ENCODE peak calls at places on chromosomes 6 and 20, in five cellular contexts. One of them, this sample, is unnamed.

GRCh38 chr6:167906899-167907298 is 80.2 kb downstream of the AFDN start:
- DNase-seq in H1: no peak
- DNase-seq in GM12865: no peak
- DNase-seq in cardiac fibroblast: peak; percentile 41
- DNase-seq in ascending aorta: no peak
- DNase-seq in this sample: peak; percentile 40

GRCh38 chr6:2791124-2792050 is 26.2 kb downstream of the WRNIP1 start:
- DNase-seq in H1: no peak
- DNase-seq in GM12865: peak; percentile 75
- DNase-seq in ascending aorta: peak; percentile 36
- DNase-seq in cardiac fibroblast: peak; percentile 87
- DNase-seq in this sample: peak; percentile 96

GRCh38 chr6:53347921-53348435 is 772 bp downstream of the ELOVL5 start:
- DNase-seq in ascending aorta: no peak
- DNase-seq in cardiac fibroblast: peak; percentile 74
- DNase-seq in H1: no peak
- DNase-seq in GM12865: peak; percentile 55
- DNase-seq in this sample: peak; percentile 70

GRCh38 chr6:54730767-54731665 is 115.6 kb upstream of the FAM83B start:
- DNase-seq in ascending aorta: no peak
- DNase-seq in cardiac fibroblast: no peak
- DNase-seq in H1: no peak
- DNase-seq in GM12865: no peak
- DNase-seq in this sample: no peak

GRCh38 chr6:144849920-144850319 is 564.8 kb downstream of the UTRN start:
- DNase-seq in H1: no peak
- DNase-seq in GM12865: no peak
- DNase-seq in cardiac fibroblast: no peak
- DNase-seq in ascending aorta: no peak
- DNase-seq in this sample: no peak

GRCh38 chr20:43558412-43559146 is at the start of gene SGK2:
- DNase-seq in H1: no peak
- DNase-seq in ascending aorta: no peak
- DNase-seq in cardiac fibroblast: peak; percentile 53
- DNase-seq in GM12865: no peak
- DNase-seq in this sample: no peak

GRCh38 chr6:56835612-56836011 is 119.3 kb upstream of the BEND6 start:
- DNase-seq in ascending aorta: no peak
- DNase-seq in H1: no peak
- DNase-seq in GM12865: no peak
- DNase-seq in cardiac fibroblast: no peak
- DNase-seq in this sample: no peak

GRCh38 chr20:33490934-33491656 is 1.2 kb downstream of the CBFA2T2 start:
- DNase-seq in ascending aorta: no peak
- DNase-seq in cardiac fibroblast: no peak
- DNase-seq in GM12865: no peak
- DNase-seq in H1: no peak
- DNase-seq in this sample: peak; percentile 7

GRCh38 chr6:48032156-48032555 is 78.8 kb downstream of the PTCHD4 start:
- DNase-seq in cardiac fibroblast: peak; percentile 86
- DNase-seq in ascending aorta: no peak
- DNase-seq in GM12865: no peak
- DNase-seq in H1: no peak
- DNase-seq in this sample: peak; percentile 91

GRCh38 chr20:6829510-6830116 is 62.1 kb downstream of the BMP2 start:
- DNase-seq in ascending aorta: no peak
- DNase-seq in cardiac fibroblast: peak; percentile 7
- DNase-seq in H1: no peak
- DNase-seq in GM12865: peak; percentile 2
- DNase-seq in this sample: peak; percentile 41

GRCh38 chr6:155528982-155529453 is 73.4 kb upstream of the NOX3 start:
- DNase-seq in cardiac fibroblast: peak; percentile 95
- DNase-seq in ascending aorta: no peak
- DNase-seq in H1: no peak
- DNase-seq in GM12865: peak; percentile 51
- DNase-seq in this sample: peak; percentile 98

GRCh38 chr6:54327631-54328030 is 19.4 kb downstream of the TINAG start:
- DNase-seq in cardiac fibroblast: no peak
- DNase-seq in ascending aorta: no peak
- DNase-seq in H1: no peak
- DNase-seq in GM12865: no peak
- DNase-seq in this sample: no peak

GRCh38 chr6:134245041-134245440 is 72.9 kb downstream of the SGK1 start:
- DNase-seq in ascending aorta: no peak
- DNase-seq in H1: no peak
- DNase-seq in GM12865: no peak
- DNase-seq in cardiac fibroblast: peak; percentile 82
- DNase-seq in this sample: peak; percentile 90

GRCh38 chr6:113732384-113732966 is 124.7 kb upstream of the MARCKS start:
- DNase-seq in GM12865: no peak
- DNase-seq in cardiac fibroblast: peak; percentile 69
- DNase-seq in ascending aorta: no peak
- DNase-seq in H1: no peak
- DNase-seq in this sample: peak; percentile 23

GRCh38 chr6:139708342-139709199 is 334.1 kb upstream of the CITED2 start:
- DNase-seq in cardiac fibroblast: peak; percentile 89
- DNase-seq in ascending aorta: no peak
- DNase-seq in GM12865: no peak
- DNase-seq in H1: no peak
- DNase-seq in this sample: peak; percentile 91

GRCh38 chr20:44572551-44573500 is 9.6 kb upstream of the PKIG start:
- DNase-seq in cardiac fibroblast: peak; percentile 89
- DNase-seq in GM12865: no peak
- DNase-seq in ascending aorta: no peak
- DNase-seq in H1: no peak
- DNase-seq in this sample: peak; percentile 87

GRCh38 chr6:73774311-73774766 is 78.3 kb downstream of the CD109 start:
- DNase-seq in H1: no peak
- DNase-seq in GM12865: peak; percentile 2
- DNase-seq in ascending aorta: no peak
- DNase-seq in cardiac fibroblast: peak; percentile 97
- DNase-seq in this sample: peak; percentile 100

GRCh38 chr6:39790772-39791171 is 1.4 kb upstream of the DAAM2 start:
- DNase-seq in H1: no peak
- DNase-seq in GM12865: no peak
- DNase-seq in cardiac fibroblast: no peak
- DNase-seq in ascending aorta: no peak
- DNase-seq in this sample: no peak

GRCh38 chr20:16975682-16976081 is 227.5 kb downstream of the OTOR start:
- DNase-seq in cardiac fibroblast: no peak
- DNase-seq in H1: no peak
- DNase-seq in GM12865: no peak
- DNase-seq in ascending aorta: no peak
- DNase-seq in this sample: no peak

GRCh38 chr20:54368578-54368977 is 106.8 kb upstream of the DOK5 start:
- DNase-seq in H1: no peak
- DNase-seq in cardiac fibroblast: peak; percentile 21
- DNase-seq in GM12865: no peak
- DNase-seq in ascending aorta: no peak
- DNase-seq in this sample: peak; percentile 5

GRCh38 chr6:133973109-133973971 is 20.3 kb downstream of the TBPL1 start:
- DNase-seq in H1: no peak
- DNase-seq in GM12865: peak; percentile 53
- DNase-seq in cardiac fibroblast: peak; percentile 73
- DNase-seq in ascending aorta: no peak
- DNase-seq in this sample: peak; percentile 82

GRCh38 chr6:151617539-151617938 is 123.7 kb downstream of the CCDC170 start:
- DNase-seq in GM12865: no peak
- DNase-seq in H1: no peak
- DNase-seq in cardiac fibroblast: no peak
- DNase-seq in ascending aorta: no peak
- DNase-seq in this sample: no peak

GRCh38 chr6:45595010-45595851 is 217.5 kb upstream of the SUPT3H start:
- DNase-seq in ascending aorta: no peak
- DNase-seq in H1: no peak
- DNase-seq in cardiac fibroblast: no peak
- DNase-seq in GM12865: no peak
- DNase-seq in this sample: no peak

GRCh38 chr6:390914-391558 is 516 bp upstream of the IRF4 start:
- DNase-seq in GM12865: peak; percentile 71
- DNase-seq in cardiac fibroblast: no peak
- DNase-seq in H1: no peak
- DNase-seq in ascending aorta: no peak
- DNase-seq in this sample: peak; percentile 22

GRCh38 chr6:4374231-4374630 is 238.9 kb upstream of the ECI2 start:
- DNase-seq in H1: no peak
- DNase-seq in GM12865: no peak
- DNase-seq in ascending aorta: no peak
- DNase-seq in cardiac fibroblast: no peak
- DNase-seq in this sample: no peak

GRCh38 chr20:19858972-19859371 is 100.9 kb downstream of the RIN2 start:
- DNase-seq in GM12865: no peak
- DNase-seq in H1: no peak
- DNase-seq in ascending aorta: no peak
- DNase-seq in cardiac fibroblast: peak; percentile 62
- DNase-seq in this sample: no peak

GRCh38 chr6:2651536-2651935 is 99.2 kb downstream of the MYLK4 start:
- DNase-seq in cardiac fibroblast: no peak
- DNase-seq in ascending aorta: no peak
- DNase-seq in GM12865: no peak
- DNase-seq in H1: no peak
- DNase-seq in this sample: no peak

GRCh38 chr6:52596371-52597028 is 19.6 kb upstream of the TRAM2 start:
- DNase-seq in ascending aorta: no peak
- DNase-seq in H1: no peak
- DNase-seq in GM12865: no peak
- DNase-seq in cardiac fibroblast: peak; percentile 84
- DNase-seq in this sample: peak; percentile 89

GRCh38 chr6:27814665-27815424 is 97.4 kb downstream of the OR2B2 start:
- DNase-seq in H1: peak; percentile 85
- DNase-seq in cardiac fibroblast: peak; percentile 97
- DNase-seq in GM12865: peak; percentile 98
- DNase-seq in ascending aorta: no peak
- DNase-seq in this sample: peak; percentile 98

GRCh38 chr20:15895560-15896084 is 677.6 kb downstream of the KIF16B start:
- DNase-seq in GM12865: peak; percentile 64
- DNase-seq in ascending aorta: no peak
- DNase-seq in cardiac fibroblast: no peak
- DNase-seq in H1: no peak
- DNase-seq in this sample: no peak

GRCh38 chr6:26048590-26048989 is 38.6 kb upstream of the HFE start:
- DNase-seq in cardiac fibroblast: no peak
- DNase-seq in ascending aorta: no peak
- DNase-seq in H1: no peak
- DNase-seq in GM12865: no peak
- DNase-seq in this sample: no peak

GRCh38 chr20:23606652-23607049 is 934 bp upstream of the CST9 start:
- DNase-seq in ascending aorta: no peak
- DNase-seq in cardiac fibroblast: peak; percentile 82
- DNase-seq in GM12865: peak; percentile 76
- DNase-seq in H1: peak; percentile 73
- DNase-seq in this sample: peak; percentile 83

GRCh38 chr6:116570856-116571682 is at the start of gene RWDD1:
- DNase-seq in GM12865: peak; percentile 100
- DNase-seq in cardiac fibroblast: peak; percentile 100
- DNase-seq in H1: peak; percentile 98
- DNase-seq in ascending aorta: peak; percentile 96
- DNase-seq in this sample: peak; percentile 100
- TF ChIP-seq CTCF in GM12865: no peak
- TF ChIP-seq CTCF in cardiac fibroblast: no peak
- TF ChIP-seq CTCF in H1: no peak
- TF ChIP-seq CTCF in ascending aorta: peak; percentile 13
- TF ChIP-seq CTCF in this sample: no peak

DNA sequence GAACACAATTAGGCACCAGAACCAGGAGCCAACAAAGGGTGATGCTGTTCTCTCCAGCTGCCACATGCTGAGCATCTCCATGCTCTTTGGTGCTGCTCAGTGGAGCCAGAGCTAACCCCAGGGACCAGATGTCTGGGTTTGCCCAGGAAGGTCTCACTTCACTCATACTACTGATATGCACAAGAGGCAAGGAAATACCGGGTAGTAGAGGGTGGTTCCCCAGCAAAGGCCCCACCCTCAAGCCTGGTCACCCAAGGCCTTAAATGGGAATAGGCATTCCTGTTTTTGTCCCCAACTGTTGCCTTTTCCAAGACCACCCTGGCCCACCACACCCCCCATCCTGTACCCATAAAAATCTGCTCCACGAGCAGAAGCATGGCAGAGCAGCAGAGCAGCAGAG is 204.5 kb upstream of the TAB2 start:
- DNase-seq in GM12865: peak; percentile 74
- DNase-seq in ascending aorta: no peak
- DNase-seq in H1: no peak
- DNase-seq in cardiac fibroblast: no peak
- DNase-seq in this sample: no peak
- H3K4me3 ChIP-seq in GM12865: no peak overlapping the region
- H3K4me3 ChIP-seq in ascending aorta: no peak overlapping the region
- H3K4me3 ChIP-seq in H1: no peak overlapping the region
- H3K4me3 ChIP-seq in cardiac fibroblast: no peak overlapping the region
- H3K4me3 ChIP-seq in this sample: no peak overlapping the region

GRCh38 chr20:36493013-36493800 is 48.1 kb upstream of the MYL9 start:
- DNase-seq in H1: no peak
- DNase-seq in cardiac fibroblast: no peak
- DNase-seq in GM12865: no peak
- DNase-seq in ascending aorta: no peak
- DNase-seq in this sample: no peak
- TF ChIP-seq CTCF in H1: peak; percentile 79
- TF ChIP-seq CTCF in cardiac fibroblast: peak; percentile 18
- TF ChIP-seq CTCF in GM12865: peak; percentile 15
- TF ChIP-seq CTCF in ascending aorta: peak; percentile 53
- TF ChIP-seq CTCF in this sample: peak; percentile 38

GRCh38 chr6:122789862-122790739 is 1.0 kb downstream of the SMPDL3A start:
- DNase-seq in H1: no peak
- DNase-seq in GM12865: peak; percentile 15
- DNase-seq in cardiac fibroblast: peak; percentile 28
- DNase-seq in ascending aorta: no peak
- DNase-seq in this sample: peak; percentile 61

GRCh38 chr6:122790740-122791679 is 2.0 kb downstream of the SMPDL3A start:
- DNase-seq in cardiac fibroblast: no peak
- DNase-seq in GM12865: no peak
- DNase-seq in ascending aorta: no peak
- DNase-seq in H1: no peak
- DNase-seq in this sample: peak; percentile 53

GRCh38 chr6:122788208-122788607 is 850 bp upstream of the SMPDL3A start:
- DNase-seq in ascending aorta: no peak
- DNase-seq in GM12865: no peak
- DNase-seq in H1: no peak
- DNase-seq in cardiac fibroblast: no peak
- DNase-seq in this sample: peak; percentile 28

GRCh38 chr6:122789078-122789861 is at the start of gene SMPDL3A:
- DNase-seq in ascending aorta: peak; percentile 10
- DNase-seq in GM12865: peak; percentile 28
- DNase-seq in cardiac fibroblast: peak; percentile 89
- DNase-seq in H1: peak; percentile 44
- DNase-seq in this sample: peak; percentile 99

DNA sequence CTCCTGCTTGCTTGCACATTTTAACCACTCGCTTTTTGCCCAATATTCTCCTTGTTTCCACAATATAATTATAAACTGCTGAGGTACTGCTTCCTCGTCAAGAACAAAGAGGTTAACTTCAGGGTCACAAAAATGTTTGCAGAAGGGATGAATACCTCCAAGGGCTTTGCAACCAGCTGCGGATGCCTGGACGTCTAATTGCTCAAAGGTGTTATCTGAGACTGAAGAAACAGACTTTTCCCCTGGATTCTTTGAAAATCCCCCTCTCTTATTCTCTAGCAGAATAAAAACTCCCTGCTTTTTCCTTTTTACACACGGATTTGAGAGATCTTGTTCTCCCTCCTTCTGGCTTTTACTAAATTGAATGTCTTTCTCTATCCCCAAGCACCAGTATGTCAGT is 395 bp upstream of the SMPDL3A start:
- DNase-seq in ascending aorta: no peak
- DNase-seq in GM12865: no peak
- DNase-seq in H1: no peak
- DNase-seq in cardiac fibroblast: no peak
- DNase-seq in this sample: peak; percentile 58
- H3K4me3 ChIP-seq in ascending aorta: peak overlapping the region; percentile 80
- H3K4me3 ChIP-seq in GM12865: no peak overlapping the region
- H3K4me3 ChIP-seq in H1: peak overlapping the region; percentile 78
- H3K4me3 ChIP-seq in cardiac fibroblast: peak overlapping the region; percentile 72
- H3K4me3 ChIP-seq in this sample: peak overlapping the region; percentile 91

This sample was measured in choroid plexus epithelial cell.